ENCODE peak calls at places on chromosomes 6 and 20, in ten cellular contexts. P is SHP77; X is mammary epithelial cell; Z is progenitor cell of endocrine pancreas; Q is hippocampal formation; K is lung microvascular endothelial cell; E is stimulated activated naive B cell treated with anti-CD40 and anti-IgM and Interleukin-4, amounts not matched to agents 10 μg/mL and 1 μg/mL and 100 μg/mL, for 72 hours; N is M059J; F is KBM-7; T is NCI-H1092 treated with DMSO at 0.1 percent for 48 hours. S is an unnamed sample.
A peak's percentile ranks its signal among the peaks of the same experiment; 100 is the strongest.

GRCh38 chr6:150547511-150548222 is 52.0 kb upstream of the PLEKHG1 start:
- DNase-seq in P (no peak), X (no peak), Z (no peak), Q (peak; percentile 34), K (no peak), E (no peak), N (no peak), F (no peak), T (peak; percentile 20), S (no peak)

GRCh38 chr20:32969356-32970114 is 34.7 kb downstream of the SUN5 start:
- DNase-seq in P (no peak), X (no peak), Z (no peak), Q (no peak), K (no peak), E (no peak), N (no peak), F (no peak), T (no peak), S (no peak)

GRCh38 chr20:52104546-52105044 is 87.0 kb downstream of the ZFP64 start:
- DNase-seq in P (no peak), X (no peak), Z (no peak), Q (no peak), K (peak; percentile 38), E (no peak), N (peak; percentile 51), F (no peak), T (no peak), S (no peak)

GRCh38 chr20:8602389-8603116 is 466.3 kb upstream of the PLCB4 start:
- DNase-seq in P (no peak), X (no peak), Z (no peak), Q (no peak), K (peak; percentile 37), E (no peak), N (peak; percentile 5), F (no peak), T (no peak), S (peak; percentile 75)

GRCh38 chr20:44460795-44461141 is 14.9 kb upstream of the TTPAL start:
- DNase-seq in P (peak; percentile 27), X (peak; percentile 27), Z (no peak), Q (no peak), K (peak; percentile 29), E (no peak), N (peak; percentile 64), F (peak; percentile 48), T (peak; percentile 69), S (peak; percentile 41)

GRCh38 chr6:53359843-53360834 is 11.4 kb upstream of the ELOVL5 start:
- DNase-seq in P (no peak), X (no peak), Z (no peak), Q (no peak), K (no peak), E (no peak), N (peak; percentile 76), F (no peak), T (no peak), S (peak; percentile 25)

GRCh38 chr20:36830791-36831691 is 44.9 kb upstream of the TLDC2 start:
- DNase-seq in P (no peak), X (no peak), Z (no peak), Q (peak; percentile 60), K (peak; percentile 82), E (no peak), N (peak; percentile 99), F (no peak), T (no peak), S (no peak)

GRCh38 chr20:25306991-25307903 is 59.4 kb downstream of the PYGB start:
- DNase-seq in P (no peak), X (no peak), Z (no peak), Q (no peak), K (peak; percentile 26), E (no peak), N (no peak), F (no peak), T (no peak), S (no peak)

GRCh38 chr20:25706793-25707192 is 10.1 kb upstream of the ZNF337 start:
- DNase-seq in P (no peak), X (no peak), Z (no peak), Q (no peak), K (no peak), E (no peak), N (no peak), F (no peak), T (no peak), S (no peak)

GRCh38 chr20:45449528-45449927 is 20.0 kb upstream of the WFDC2 start:
- DNase-seq in P (no peak), X (no peak), Z (no peak), Q (no peak), K (no peak), E (no peak), N (no peak), F (no peak), T (no peak), S (no peak)

GRCh38 chr6:36616888-36617521 is 22.8 kb downstream of the SRSF3 start:
- DNase-seq in P (peak; percentile 71), X (peak; percentile 100), Z (no peak), Q (no peak), K (peak; percentile 63), E (no peak), N (peak; percentile 98), F (no peak), T (peak; percentile 91), S (peak; percentile 91)

GRCh38 chr6:148757944-148758343 is 11.1 kb downstream of the UST start:
- DNase-seq in P (no peak), X (no peak), Z (no peak), Q (no peak), K (no peak), E (no peak), N (no peak), F (no peak), T (no peak), S (no peak)

GRCh38 chr6:81750660-81751387 is 1.7 kb downstream of the TENT5A start:
- DNase-seq in P (no peak), X (peak; percentile 68), Z (no peak), Q (no peak), K (no peak), E (no peak), N (peak; percentile 80), F (peak; percentile 33), T (no peak), S (no peak)

GRCh38 chr20:2206957-2207769 is 88.6 kb upstream of the TGM3 start:
- DNase-seq in P (no peak), X (peak; percentile 52), Z (peak; percentile 76), Q (peak; percentile 56), K (peak; percentile 81), E (peak; percentile 83), N (peak; percentile 68), F (peak; percentile 72), T (peak; percentile 81), S (peak; percentile 6)

GRCh38 chr6:46137387-46137786 is 7.6 kb downstream of the ENPP4 start:
- DNase-seq in P (no peak), X (no peak), Z (no peak), Q (no peak), K (no peak), E (no peak), N (no peak), F (no peak), T (no peak), S (no peak)

GRCh38 chr6:16389642-16390041 is 151.3 kb downstream of the GMPR start:
- DNase-seq in P (no peak), X (no peak), Z (no peak), Q (no peak), K (no peak), E (no peak), N (no peak), F (no peak), T (no peak), S (peak; percentile 53)

S was measured in renal cortical epithelial cell.